ENCODE peak calls at places on chromosome 15, in seven cellular contexts. M is SK-N-SH, C is HepG2, D is HCT116, E is K562, Y is H1, G is GM12878. V is an unnamed sample. For H3K4me1, the result is how much of the 10 kb centered on the place peaks cover.

GRCh38 chr15:45377630-45378148 is 655 bp downstream of the GATM start:
- DNase-seq in M (peak), C (no peak), D (no peak), E (no peak), Y (no peak), G (no peak), V (no peak)

GRCh38 chr15:45307230-45307924 is 55.3 kb downstream of the SLC28A2 start:
- DNase-seq in M (peak), C (peak), D (peak), E (peak), Y (no peak), G (peak), V (no peak)

GRCh38 chr15:44712108-44713005 is 1.0 kb downstream of the B2M start:
- DNase-seq in M (peak), C (peak), D (peak), E (peak), Y (no peak), G (no peak), V (no peak)

GRCh38 chr15:89780601-89781000 is 4.5 kb downstream of the MESP2 start:
- DNase-seq in M (no peak), C (no peak), D (no peak), E (no peak), Y (no peak), G (no peak), V (no peak)

GRCh38 chr15:36843822-36844221 is 256.5 kb downstream of the MEIS2 start:
- DNase-seq in M (no peak), C (no peak), D (no peak), E (no peak), Y (no peak), G (no peak), V (no peak)

GRCh38 chr15:31325432-31325975 is 1.1 kb upstream of the KLF13 start:
- DNase-seq in M (peak), C (no peak), D (no peak), E (peak), Y (no peak), G (no peak), V (no peak)

GRCh38 chr15:53031469-53031868 is 241.3 kb upstream of the ONECUT1 start:
- DNase-seq in M (no peak), C (peak), D (no peak), E (no peak), Y (no peak), G (no peak), V (no peak)

GRCh38 chr15:29090617-29091466 is 178.8 kb downstream of the NSMCE3 start:
- DNase-seq in M (peak), C (peak), D (peak), E (peak), Y (no peak), G (no peak), V (no peak)

GRCh38 chr15:85759391-85759790 is 35.3 kb downstream of the KLHL25 start:
- DNase-seq in M (peak), C (no peak), D (no peak), E (no peak), Y (no peak), G (no peak), V (no peak)

GRCh38 chr15:49620658-49621326 is at the start of the genes DTWD1 and FAM227B:
- DNase-seq in M (peak), C (peak), D (peak), E (peak), Y (peak), G (peak), V (peak)

GRCh38 chr15:49624046-49624445 is 3.2 kb downstream of the DTWD1 start:
- DNase-seq in M (no peak), C (no peak), D (no peak), E (no peak), Y (no peak), G (no peak), V (no peak)

GRCh38 chr15:49621327-49622210 is 721 bp downstream of the DTWD1 start:
- DNase-seq in M (peak), C (no peak), D (no peak), E (peak), Y (no peak), G (no peak), V (no peak)

GRCh38 chr15:49620174-49620573 is 444 bp downstream of the FAM227B start:
- DNase-seq in M (no peak), C (no peak), D (no peak), E (peak), Y (no peak), G (no peak), V (no peak)

DNA sequence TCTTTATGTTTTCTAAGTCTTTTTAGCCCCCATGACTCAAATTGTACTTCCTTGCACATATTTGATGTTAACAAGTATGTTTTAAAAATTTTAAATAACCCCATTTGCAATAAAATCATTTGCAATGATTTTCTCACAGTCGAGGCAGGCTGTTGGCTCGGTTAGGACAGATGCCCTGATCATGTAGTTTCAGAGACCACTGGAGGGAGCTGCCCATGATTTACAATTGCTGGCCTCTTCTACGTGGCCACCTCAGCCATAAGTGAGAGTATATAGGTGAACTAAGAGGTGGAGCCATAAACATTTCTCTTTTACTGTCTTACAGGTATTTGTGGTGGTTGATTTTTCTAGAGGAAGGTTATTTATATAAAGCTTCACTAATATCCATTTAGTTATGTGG is 1.7 kb downstream of the DTWD1 start:
- DNase-seq in M (peak), C (no peak), D (no peak), E (peak), Y (no peak), G (no peak), V (no peak)
- TF ChIP-seq YY1 in M (no peak), C (no peak), D (no peak), E (no peak), Y (no peak), G (no peak), V (no peak)

GRCh38 chr15:78880828-78881227 is 8.1 kb downstream of the MORF4L1 start:
- DNase-seq in M (no peak), C (no peak), D (no peak), E (no peak), Y (no peak), G (no peak), V (no peak)
- H3K4me1 ChIP-seq in M (under half), C (half or more), D (under half), E (under half), Y (under half), G (under half), V (under half)

GRCh38 chr15:38041576-38041975 is 107.1 kb downstream of the TMCO5A start:
- DNase-seq in M (no peak), C (no peak), D (no peak), E (no peak), Y (no peak), G (no peak), V (no peak)
- TF ChIP-seq YY1 in M (no peak), C (no peak), D (no peak), E (no peak), Y (no peak), G (no peak), V (no peak)

GRCh38 chr15:70243686-70244540 is 146.2 kb upstream of the TLE3 start:
- DNase-seq in M (no peak), C (no peak), D (no peak), E (peak), Y (no peak), G (no peak), V (no peak)
- H3K4me1 ChIP-seq in M (under half), C (under half), D (under half), E (under half), Y (under half), G (under half), V (under half)

GRCh38 chr15:34301058-34301457 is 36.5 kb downstream of the SLC12A6 start:
- DNase-seq in M (no peak), C (peak), D (no peak), E (no peak), Y (no peak), G (no peak), V (no peak)
- TF ChIP-seq YY1 in M (no peak), C (no peak), D (no peak), E (no peak), Y (no peak), G (no peak), V (no peak)

GRCh38 chr15:51846066-51846462 is 16.6 kb downstream of the TMOD3 start:
- DNase-seq in M (no peak), C (no peak), D (no peak), E (no peak), Y (no peak), G (no peak), V (no peak)
- H3K4me1 ChIP-seq in M (under half), C (under half), D (half or more), E (half or more), Y (under half), G (under half), V (under half)

DNA sequence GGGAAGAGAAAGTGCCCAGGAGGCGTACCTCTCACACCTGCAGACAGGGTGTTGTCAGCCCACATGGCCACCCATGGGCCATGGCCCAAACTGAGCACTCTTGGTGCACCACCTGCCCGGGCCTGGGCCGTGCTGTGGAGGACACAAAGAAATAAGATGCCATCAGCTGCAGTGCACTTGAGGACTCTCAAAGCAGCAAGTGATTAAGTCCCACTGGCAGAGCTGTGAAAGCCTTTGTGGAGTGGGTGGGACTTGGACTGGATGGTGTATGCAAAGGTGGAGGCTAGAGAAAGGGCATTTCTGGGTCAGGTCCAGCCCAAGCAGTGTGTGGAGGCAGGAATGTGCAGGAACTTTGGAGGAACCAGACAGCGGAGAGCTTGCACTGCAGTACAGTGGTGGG is 122.3 kb downstream of the MEGF11 start:
- DNase-seq in M (no peak), C (no peak), D (no peak), E (no peak), Y (no peak), G (no peak), V (no peak)
- TF ChIP-seq YY1 in M (no peak), C (no peak), D (no peak), E (no peak), Y (no peak), G (no peak), V (no peak)

GRCh38 chr15:91885714-91886265 is 32.3 kb downstream of the SLCO3A1 start:
- DNase-seq in M (peak), C (no peak), D (no peak), E (no peak), Y (no peak), G (no peak), V (no peak)
- H3K4me1 ChIP-seq in M (under half), C (under half), D (under half), E (under half), Y (under half), G (under half), V (under half)

GRCh38 chr15:91050128-91050455 is 27.7 kb upstream of the VPS33B start:
- DNase-seq in M (no peak), C (no peak), D (no peak), E (no peak), Y (no peak), G (no peak), V (no peak)

GRCh38 chr15:91049378-91050127 is 27.2 kb upstream of the VPS33B start:
- DNase-seq in M (peak), C (peak), D (peak), E (peak), Y (no peak), G (peak), V (peak)

GRCh38 chr15:91055548-91056331 is 33.3 kb upstream of the VPS33B start:
- DNase-seq in M (peak), C (peak), D (peak), E (peak), Y (peak), G (peak), V (peak)

GRCh38 chr15:91051248-91051647 is 28.9 kb upstream of the VPS33B start:
- DNase-seq in M (no peak), C (no peak), D (no peak), E (no peak), Y (no peak), G (no peak), V (no peak)

GRCh38 chr15:91054791-91055190 is 32.4 kb upstream of the VPS33B start:
- DNase-seq in M (no peak), C (no peak), D (no peak), E (no peak), Y (no peak), G (no peak), V (no peak)
- TF ChIP-seq YY1 in M (no peak), C (no peak), D (no peak), E (no peak), Y (no peak), G (no peak), V (no peak)

GRCh38 chr15:41934843-41935242 is 37.5 kb downstream of the EHD4 start:
- DNase-seq in M (no peak), C (no peak), D (no peak), E (no peak), Y (no peak), G (no peak), V (no peak)

GRCh38 chr15:41933771-41934170 is 38.6 kb downstream of the EHD4 start:
- DNase-seq in M (no peak), C (no peak), D (peak), E (no peak), Y (no peak), G (no peak), V (no peak)

GRCh38 chr15:41932511-41932910 is 38.7 kb upstream of the SPTBN5 start:
- DNase-seq in M (no peak), C (no peak), D (no peak), E (no peak), Y (no peak), G (no peak), V (no peak)

GRCh38 chr15:41932101-41932500 is 38.2 kb upstream of the SPTBN5 start:
- DNase-seq in M (no peak), C (no peak), D (no peak), E (no peak), Y (no peak), G (no peak), V (no peak)

DNA sequence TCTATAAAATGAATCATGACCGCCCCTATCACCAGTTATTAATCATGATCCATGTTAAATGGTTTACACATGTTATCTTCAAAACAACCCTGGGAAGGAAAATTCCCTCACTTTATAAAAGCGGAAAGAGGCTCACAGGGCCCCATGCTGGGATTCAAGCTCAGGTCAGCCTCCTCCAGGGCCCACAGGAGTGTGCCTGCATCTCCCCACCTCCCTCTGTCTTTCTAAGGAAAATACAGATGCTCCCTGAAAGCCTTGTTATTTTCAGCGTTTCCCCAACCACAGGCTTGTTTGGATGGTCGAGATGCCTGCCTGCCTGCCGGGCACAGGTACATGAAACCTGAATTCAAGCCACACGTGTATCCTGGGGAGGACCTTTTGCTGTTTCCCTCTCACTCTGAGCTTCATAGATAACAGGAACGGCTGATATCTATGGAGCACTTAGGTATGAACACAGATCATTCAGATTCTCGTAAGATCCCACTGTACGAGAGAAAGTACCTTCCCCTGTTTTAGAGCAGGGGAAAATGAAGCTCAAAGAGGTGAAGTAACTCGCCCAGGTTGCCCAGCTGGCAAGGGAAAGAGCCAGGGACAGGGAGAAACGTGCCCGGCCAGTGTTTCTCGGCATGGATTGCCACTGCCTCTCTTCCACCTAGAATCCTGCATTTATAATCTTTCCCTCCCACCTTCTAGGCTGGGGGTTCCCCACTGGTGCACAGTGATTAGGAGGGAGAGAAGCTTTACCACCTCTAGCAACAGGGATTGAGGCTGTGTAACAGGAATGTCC is 39.2 kb downstream of the EHD4 start:
- DNase-seq in M (no peak), C (no peak), D (no peak), E (no peak), Y (no peak), G (no peak), V (no peak)
- H3K4me1 ChIP-seq in M (under half), C (under half), D (half or more), E (under half), Y (under half), G (half or more), V (under half)

V was measured in NT2/D1.